ENCODE peak calls at places on chromosome 19, in four cellular contexts. U is stimulated activated CD4-positive, alpha-beta T cell treated with anti-CD3 and anti-CD28 coated beads, Interleukin-1b, Interleukin-23, amount 100 ng/mL, for 24 hours; B is NCI-H460; I is iris pigment epithelial cell. P is an unnamed sample.
A peak's percentile ranks its signal among the peaks of the same experiment; 100 is the strongest.

GRCh38 chr19:34482380-34483250 is 1.1 kb downstream of the WTIP start:
- DNase-seq in U (no peak), B (no peak), I (peak; percentile 62), P (no peak)

GRCh38 chr19:7618771-7619510 is 10.4 kb downstream of the XAB2 start:
- DNase-seq in U (no peak), B (no peak), I (no peak), P (peak; percentile 97)

GRCh38 chr19:9877775-9878510 is 42.8 kb downstream of the PIN1 start:
- DNase-seq in U (no peak), B (no peak), I (peak; percentile 63), P (no peak)

GRCh38 chr19:43595605-43595998 is 332 bp downstream of the IRGQ start:
- DNase-seq in U (no peak), B (no peak), I (no peak), P (no peak)

GRCh38 chr19:50205681-50206138 is 2.3 kb downstream of the MYH14 start:
- DNase-seq in U (no peak), B (no peak), I (no peak), P (no peak)

GRCh38 chr19:5615756-5616327 is 6.7 kb downstream of the SAFB2 start:
- DNase-seq in U (no peak), B (no peak), I (peak; percentile 59), P (no peak)

GRCh38 chr19:42149447-42150202 is 17.4 kb upstream of the POU2F2 start:
- DNase-seq in U (no peak), B (no peak), I (no peak), P (no peak)

GRCh38 chr19:39188960-39189359 is 7.8 kb upstream of the NCCRP1 start:
- DNase-seq in U (no peak), B (no peak), I (no peak), P (no peak)

GRCh38 chr19:3798137-3798536 is 12.0 kb upstream of the MATK start:
- DNase-seq in U (no peak), B (no peak), I (no peak), P (no peak)

GRCh38 chr19:54302252-54302651 is 10.7 kb downstream of the LILRA5 start:
- DNase-seq in U (no peak), B (no peak), I (no peak), P (no peak)

GRCh38 chr19:41441321-41441945 is 1.5 kb upstream of the ERICH4 start:
- DNase-seq in U (no peak), B (no peak), I (no peak), P (no peak)

P was measured in D721Med.